ENCODE peak calls at places on chromosomes 13 and 19, in five cellular contexts. J, T, I, D and C are unnamed samples. For H3K36me3, the result is how much of the 10 kb centered on the place peaks cover.

GRCh38 chr19:17889609-17890214 is 18.0 kb downstream of the SLC5A5 start:
- DNase-seq in J (no peak), T (peak), I (peak), D (no peak), C (no peak)

GRCh38 chr19:32676186-32676894 is 692 bp downstream of the RGS9BP start:
- DNase-seq in J (no peak), T (peak), I (peak), D (no peak), C (no peak)

GRCh38 chr13:47126432-47126831 is 229.6 kb upstream of the HTR2A start:
- DNase-seq in J (no peak), T (no peak), I (peak), D (no peak), C (no peak)

GRCh38 chr19:6450166-6450565 is 9.4 kb downstream of the SLC25A23 start:
- DNase-seq in J (no peak), T (no peak), I (no peak), D (no peak), C (no peak)

GRCh38 chr13:28743499-28744083 is 24.8 kb upstream of the SLC46A3 start:
- DNase-seq in J (no peak), T (no peak), I (peak), D (no peak), C (no peak)

GRCh38 chr19:54209058-54209747 is 8.5 kb downstream of the RPS9 start:
- DNase-seq in J (no peak), T (no peak), I (peak), D (no peak), C (no peak)

GRCh38 chr13:113176292-113176691 is 17.8 kb downstream of the PROZ start:
- DNase-seq in J (no peak), T (no peak), I (no peak), D (no peak), C (no peak)

GRCh38 chr13:43911871-43912270 is 32.2 kb downstream of the LACC1 start:
- DNase-seq in J (no peak), T (no peak), I (no peak), D (no peak), C (no peak)

GRCh38 chr13:41694902-41695301 is 237.6 kb downstream of the RGCC start:
- DNase-seq in J (no peak), T (peak), I (no peak), D (peak), C (peak)

GRCh38 chr13:72643339-72643989 is 84.0 kb downstream of the MZT1 start:
- DNase-seq in J (peak), T (peak), I (peak), D (no peak), C (no peak)

GRCh38 chr19:48390188-48391099 is 907 bp downstream of the KDELR1 start:
- DNase-seq in J (peak), T (peak), I (peak), D (no peak), C (peak)

GRCh38 chr13:23794267-23795161 is 94.7 kb downstream of the MIPEP start:
- DNase-seq in J (no peak), T (no peak), I (no peak), D (no peak), C (no peak)

GRCh38 chr13:43469791-43470190 is 317.0 kb downstream of the ENOX1 start:
- DNase-seq in J (no peak), T (no peak), I (no peak), D (no peak), C (no peak)

GRCh38 chr13:40113644-40114304 is 458.3 kb downstream of the COG6 start:
- DNase-seq in J (no peak), T (no peak), I (no peak), D (no peak), C (no peak)

GRCh38 chr13:44470623-44471562 is 97.3 kb downstream of the SERP2 start:
- DNase-seq in J (no peak), T (peak), I (no peak), D (no peak), C (no peak)

GRCh38 chr19:53877361-53877766 is 4.6 kb upstream of the PRKCG start:
- DNase-seq in J (no peak), T (no peak), I (no peak), D (no peak), C (no peak)

GRCh38 chr19:52748336-52748950 is 13.6 kb upstream of the ZNF611 start:
- DNase-seq in J (no peak), T (peak), I (no peak), D (no peak), C (no peak)

GRCh38 chr19:35088514-35088913 is 27.1 kb upstream of the FXYD3 start:
- DNase-seq in J (no peak), T (no peak), I (no peak), D (no peak), C (no peak)
- TF ChIP-seq CTCF in J (no peak), T (no peak), I (no peak), D (no peak), C (no peak)

DNA sequence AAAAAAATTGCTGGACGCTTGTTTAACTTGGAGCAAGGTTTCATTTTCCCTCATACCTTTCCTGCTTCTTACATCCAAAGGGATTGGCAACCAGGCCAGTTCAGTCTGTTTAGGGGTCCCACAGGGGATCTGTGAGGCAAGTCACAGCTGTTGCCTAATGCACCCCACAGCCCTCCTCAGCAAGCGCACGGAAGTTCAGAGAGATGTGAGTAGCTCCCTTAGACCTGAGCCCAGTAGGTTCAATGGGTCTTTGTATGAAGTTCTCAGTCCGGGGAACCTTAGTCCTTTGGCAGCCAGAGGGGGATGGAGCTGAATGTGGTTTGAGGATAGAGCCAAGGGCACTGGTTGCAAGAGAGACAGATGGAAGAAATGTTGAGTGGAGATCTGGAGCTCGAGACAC is 13.0 kb downstream of the SAMD4B start:
- DNase-seq in J (no peak), T (no peak), I (no peak), D (no peak), C (no peak)
- H3K36me3 ChIP-seq in J (under half), T (half or more), I (half or more), D (half or more), C (half or more)

GRCh38 chr19:1245884-1246816 is 2.2 kb upstream of the MIDN start:
- DNase-seq in J (no peak), T (peak), I (peak), D (peak), C (peak)

GRCh38 chr19:1243768-1244692 is 2.5 kb downstream of the ATP5F1D start:
- DNase-seq in J (peak), T (peak), I (peak), D (peak), C (peak)

GRCh38 chr19:1247747-1248453 is 483 bp upstream of the MIDN start:
- DNase-seq in J (peak), T (no peak), I (peak), D (peak), C (peak)

GRCh38 chr19:1245468-1245867 is 2.9 kb upstream of the MIDN start:
- DNase-seq in J (no peak), T (no peak), I (no peak), D (peak), C (no peak)

DNA sequence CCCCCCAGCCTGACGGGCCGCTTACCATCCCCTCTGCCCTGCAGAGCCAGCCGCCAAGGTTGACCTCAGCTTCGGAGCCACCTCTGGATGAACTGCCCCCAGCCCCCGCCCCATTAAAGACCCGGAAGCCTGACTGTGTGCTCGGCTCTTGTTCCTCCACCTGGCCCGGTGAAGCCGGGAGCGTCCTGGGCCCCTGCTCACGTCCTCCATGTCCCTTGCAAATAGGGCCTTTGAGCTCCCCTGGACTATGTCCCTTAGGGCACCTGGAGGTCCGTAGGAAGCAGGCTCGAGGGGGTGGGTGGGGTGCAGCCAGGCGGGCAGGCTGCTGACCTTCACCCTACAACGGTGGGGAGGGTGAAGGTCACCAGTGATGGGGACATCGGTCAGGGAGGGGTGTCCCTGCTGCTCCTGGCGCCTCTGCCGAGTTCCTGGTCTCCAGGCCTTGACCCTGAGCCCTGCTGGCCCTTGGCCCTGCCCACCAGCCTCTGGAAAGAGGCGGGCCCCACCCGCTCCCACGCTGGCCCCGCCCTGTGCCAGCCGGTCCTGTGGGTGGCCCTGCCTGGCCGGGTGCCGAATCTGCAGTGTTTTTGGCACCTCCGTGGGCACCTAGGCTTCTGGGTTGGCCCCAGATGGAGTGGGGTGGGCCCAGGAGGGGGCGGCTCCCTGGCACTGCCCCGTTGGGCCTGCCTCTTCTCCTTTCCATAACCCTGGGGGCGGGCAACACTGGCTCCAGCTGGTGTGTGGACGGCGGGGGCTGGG is 3.3 kb downstream of the ATP5F1D start:
- DNase-seq in J (no peak), T (no peak), I (no peak), D (peak), C (no peak)
- TF ChIP-seq CTCF in J (no peak), T (no peak), I (no peak), D (no peak), C (no peak)

DNA sequence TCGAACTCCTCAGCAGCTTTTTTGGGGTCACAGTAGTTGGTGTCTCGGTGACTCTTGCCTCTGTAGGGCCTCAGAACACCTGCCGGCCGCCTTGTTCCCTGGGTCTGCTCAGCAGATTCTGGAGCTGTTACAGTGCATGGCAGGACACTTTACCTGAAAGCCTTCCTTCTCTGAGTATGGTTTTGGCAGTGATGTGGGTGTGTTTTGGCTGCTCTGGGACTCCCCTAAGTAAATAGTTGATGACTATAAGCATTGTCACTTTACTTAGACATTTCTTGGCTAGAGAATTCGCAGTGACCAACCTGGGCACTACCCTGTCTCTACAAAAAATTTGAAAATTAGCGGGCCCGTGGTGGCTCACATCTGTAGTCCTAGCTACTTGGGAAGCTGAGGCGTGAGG is 7.0 kb downstream of the MAU2 start:
- DNase-seq in J (no peak), T (no peak), I (no peak), D (no peak), C (no peak)
- H3K36me3 ChIP-seq in J (under half), T (under half), I (half or more), D (under half), C (half or more)